ENCODE peak calls at places on chromosomes 5 and 9, in nine cellular contexts. One of them, this sample, is unnamed.

GRCh38 chr5:74145904-74146303 is 494.6 kb downstream of the ENC1 start:
- DNase-seq in GM04504: no peak
- DNase-seq in choroid plexus epithelial cell: no peak
- DNase-seq in NAMALWA: no peak
- DNase-seq in KG1: no peak
- DNase-seq in uterus: no peak
- DNase-seq in WERI-Rb-1: no peak
- DNase-seq in CD4-positive, alpha-beta T cell: no peak
- DNase-seq in NCI-H524: no peak
- DNase-seq in this sample: no peak

GRCh38 chr9:7910426-7911015 is 110.9 kb upstream of the DMAC1 start:
- DNase-seq in GM04504: no peak
- DNase-seq in choroid plexus epithelial cell: no peak
- DNase-seq in NAMALWA: no peak
- DNase-seq in KG1: no peak
- DNase-seq in uterus: no peak
- DNase-seq in WERI-Rb-1: no peak
- DNase-seq in CD4-positive, alpha-beta T cell: no peak
- DNase-seq in NCI-H524: no peak
- DNase-seq in this sample: no peak

GRCh38 chr9:88995627-88996026 is 4.4 kb downstream of the S1PR3 start:
- DNase-seq in GM04504: no peak
- DNase-seq in choroid plexus epithelial cell: no peak
- DNase-seq in NAMALWA: no peak
- DNase-seq in KG1: no peak
- DNase-seq in uterus: no peak
- DNase-seq in WERI-Rb-1: no peak
- DNase-seq in CD4-positive, alpha-beta T cell: no peak
- DNase-seq in NCI-H524: no peak
- DNase-seq in this sample: no peak

GRCh38 chr9:96478829-96479371 is 28.9 kb downstream of the HABP4 start:
- DNase-seq in GM04504: no peak
- DNase-seq in choroid plexus epithelial cell: no peak
- DNase-seq in NAMALWA: peak; percentile 28
- DNase-seq in KG1: no peak
- DNase-seq in uterus: no peak
- DNase-seq in WERI-Rb-1: no peak
- DNase-seq in CD4-positive, alpha-beta T cell: no peak
- DNase-seq in NCI-H524: no peak
- DNase-seq in this sample: no peak

GRCh38 chr5:135190345-135191083 is 156.5 kb upstream of the PITX1 start:
- DNase-seq in GM04504: no peak
- DNase-seq in choroid plexus epithelial cell: no peak
- DNase-seq in NAMALWA: no peak
- DNase-seq in KG1: no peak
- DNase-seq in uterus: no peak
- DNase-seq in WERI-Rb-1: peak; percentile 53
- DNase-seq in CD4-positive, alpha-beta T cell: no peak
- DNase-seq in NCI-H524: no peak
- DNase-seq in this sample: no peak

GRCh38 chr5:119470105-119470763 is 17.9 kb downstream of the HSD17B4 start:
- DNase-seq in GM04504: no peak
- DNase-seq in choroid plexus epithelial cell: no peak
- DNase-seq in NAMALWA: no peak
- DNase-seq in KG1: no peak
- DNase-seq in uterus: no peak
- DNase-seq in WERI-Rb-1: no peak
- DNase-seq in CD4-positive, alpha-beta T cell: no peak
- DNase-seq in NCI-H524: no peak
- DNase-seq in this sample: no peak

GRCh38 chr9:134709512-134710270 is 68.1 kb downstream of the COL5A1 start:
- DNase-seq in GM04504: no peak
- DNase-seq in choroid plexus epithelial cell: peak; percentile 43
- DNase-seq in NAMALWA: no peak
- DNase-seq in KG1: no peak
- DNase-seq in uterus: peak; percentile 80
- DNase-seq in WERI-Rb-1: no peak
- DNase-seq in CD4-positive, alpha-beta T cell: no peak
- DNase-seq in NCI-H524: no peak
- DNase-seq in this sample: no peak

GRCh38 chr5:77498952-77499351 is 6.8 kb upstream of the WDR41 start:
- DNase-seq in GM04504: no peak
- DNase-seq in choroid plexus epithelial cell: no peak
- DNase-seq in NAMALWA: no peak
- DNase-seq in KG1: no peak
- DNase-seq in uterus: no peak
- DNase-seq in WERI-Rb-1: no peak
- DNase-seq in CD4-positive, alpha-beta T cell: no peak
- DNase-seq in NCI-H524: no peak
- DNase-seq in this sample: no peak

GRCh38 chr9:70113403-70114022 is 69.9 kb downstream of the MAMDC2 start:
- DNase-seq in GM04504: no peak
- DNase-seq in choroid plexus epithelial cell: peak; percentile 86
- DNase-seq in NAMALWA: peak; percentile 61
- DNase-seq in KG1: peak; percentile 6
- DNase-seq in uterus: peak; percentile 62
- DNase-seq in WERI-Rb-1: peak; percentile 78
- DNase-seq in CD4-positive, alpha-beta T cell: peak; percentile 4
- DNase-seq in NCI-H524: peak; percentile 18
- DNase-seq in this sample: peak; percentile 18

GRCh38 chr5:53200309-53200708 is 90.8 kb upstream of the MOCS2 start:
- DNase-seq in GM04504: no peak
- DNase-seq in choroid plexus epithelial cell: peak; percentile 18
- DNase-seq in NAMALWA: peak; percentile 88
- DNase-seq in KG1: no peak
- DNase-seq in uterus: no peak
- DNase-seq in WERI-Rb-1: no peak
- DNase-seq in CD4-positive, alpha-beta T cell: no peak
- DNase-seq in NCI-H524: no peak
- DNase-seq in this sample: no peak

GRCh38 chr9:129489838-129490582 is 130.9 kb downstream of the C9orf50 start:
- DNase-seq in GM04504: no peak
- DNase-seq in choroid plexus epithelial cell: peak; percentile 44
- DNase-seq in NAMALWA: no peak
- DNase-seq in KG1: no peak
- DNase-seq in uterus: peak; percentile 71
- DNase-seq in WERI-Rb-1: peak; percentile 77
- DNase-seq in CD4-positive, alpha-beta T cell: peak; percentile 61
- DNase-seq in NCI-H524: no peak
- DNase-seq in this sample: no peak

GRCh38 chr5:160787247-160787646 is 64.8 kb downstream of the ATP10B start:
- DNase-seq in GM04504: no peak
- DNase-seq in choroid plexus epithelial cell: no peak
- DNase-seq in NAMALWA: peak; percentile 6
- DNase-seq in KG1: no peak
- DNase-seq in uterus: no peak
- DNase-seq in WERI-Rb-1: peak; percentile 12
- DNase-seq in CD4-positive, alpha-beta T cell: no peak
- DNase-seq in NCI-H524: peak; percentile 5
- DNase-seq in this sample: no peak

GRCh38 chr9:78620764-78621163 is 323.8 kb downstream of the PSAT1 start:
- DNase-seq in GM04504: peak; percentile 60
- DNase-seq in choroid plexus epithelial cell: peak; percentile 43
- DNase-seq in NAMALWA: no peak
- DNase-seq in KG1: no peak
- DNase-seq in uterus: no peak
- DNase-seq in WERI-Rb-1: no peak
- DNase-seq in CD4-positive, alpha-beta T cell: no peak
- DNase-seq in NCI-H524: no peak
- DNase-seq in this sample: no peak

GRCh38 chr5:39198080-39198479 is 21.3 kb downstream of the FYB1 start:
- DNase-seq in GM04504: no peak
- DNase-seq in choroid plexus epithelial cell: peak; percentile 83
- DNase-seq in NAMALWA: no peak
- DNase-seq in KG1: no peak
- DNase-seq in uterus: no peak
- DNase-seq in WERI-Rb-1: no peak
- DNase-seq in CD4-positive, alpha-beta T cell: no peak
- DNase-seq in NCI-H524: no peak
- DNase-seq in this sample: no peak

GRCh38 chr5:152303841-152304240 is 101.2 kb downstream of the NMUR2 start:
- DNase-seq in GM04504: no peak
- DNase-seq in choroid plexus epithelial cell: no peak
- DNase-seq in NAMALWA: no peak
- DNase-seq in KG1: no peak
- DNase-seq in uterus: no peak
- DNase-seq in WERI-Rb-1: no peak
- DNase-seq in CD4-positive, alpha-beta T cell: no peak
- DNase-seq in NCI-H524: no peak
- DNase-seq in this sample: no peak

GRCh38 chr5:35826561-35826960 is 30.1 kb upstream of the IL7R start:
- DNase-seq in GM04504: no peak
- DNase-seq in choroid plexus epithelial cell: no peak
- DNase-seq in NAMALWA: no peak
- DNase-seq in KG1: no peak
- DNase-seq in uterus: no peak
- DNase-seq in WERI-Rb-1: no peak
- DNase-seq in CD4-positive, alpha-beta T cell: no peak
- DNase-seq in NCI-H524: no peak
- DNase-seq in this sample: no peak

GRCh38 chr9:34689512-34689911 is 1.6 kb downstream of the CCL19 start:
- DNase-seq in GM04504: no peak
- DNase-seq in choroid plexus epithelial cell: no peak
- DNase-seq in NAMALWA: no peak
- DNase-seq in KG1: no peak
- DNase-seq in uterus: no peak
- DNase-seq in WERI-Rb-1: no peak
- DNase-seq in CD4-positive, alpha-beta T cell: no peak
- DNase-seq in NCI-H524: no peak
- DNase-seq in this sample: no peak

GRCh38 chr5:122721127-122721526 is 53.8 kb upstream of the SNX2 start:
- DNase-seq in GM04504: no peak
- DNase-seq in choroid plexus epithelial cell: no peak
- DNase-seq in NAMALWA: no peak
- DNase-seq in KG1: no peak
- DNase-seq in uterus: no peak
- DNase-seq in WERI-Rb-1: no peak
- DNase-seq in CD4-positive, alpha-beta T cell: no peak
- DNase-seq in NCI-H524: no peak
- DNase-seq in this sample: no peak

GRCh38 chr9:98658965-98659364 is 49.8 kb downstream of the GABBR2 start:
- DNase-seq in GM04504: peak; percentile 33
- DNase-seq in choroid plexus epithelial cell: peak; percentile 28
- DNase-seq in NAMALWA: no peak
- DNase-seq in KG1: no peak
- DNase-seq in uterus: no peak
- DNase-seq in WERI-Rb-1: no peak
- DNase-seq in CD4-positive, alpha-beta T cell: no peak
- DNase-seq in NCI-H524: no peak
- DNase-seq in this sample: no peak

GRCh38 chr9:36141288-36141687 is 4.8 kb downstream of the GLIPR2 start:
- DNase-seq in GM04504: no peak
- DNase-seq in choroid plexus epithelial cell: peak; percentile 39
- DNase-seq in NAMALWA: no peak
- DNase-seq in KG1: no peak
- DNase-seq in uterus: peak; percentile 62
- DNase-seq in WERI-Rb-1: no peak
- DNase-seq in CD4-positive, alpha-beta T cell: no peak
- DNase-seq in NCI-H524: no peak
- DNase-seq in this sample: no peak

GRCh38 chr5:147805030-147805454 is 22.5 kb upstream of the JAKMIP2 start:
- DNase-seq in GM04504: no peak
- DNase-seq in choroid plexus epithelial cell: no peak
- DNase-seq in NAMALWA: peak; percentile 48
- DNase-seq in KG1: peak; percentile 61
- DNase-seq in uterus: no peak
- DNase-seq in WERI-Rb-1: no peak
- DNase-seq in CD4-positive, alpha-beta T cell: no peak
- DNase-seq in NCI-H524: no peak
- DNase-seq in this sample: peak; percentile 61

GRCh38 chr9:72858089-72858912 is 94.6 kb downstream of the ALDH1A1 start:
- DNase-seq in GM04504: no peak
- DNase-seq in choroid plexus epithelial cell: peak; percentile 12
- DNase-seq in NAMALWA: no peak
- DNase-seq in KG1: no peak
- DNase-seq in uterus: no peak
- DNase-seq in WERI-Rb-1: no peak
- DNase-seq in CD4-positive, alpha-beta T cell: no peak
- DNase-seq in NCI-H524: no peak
- DNase-seq in this sample: no peak

GRCh38 chr9:133063500-133064231 is 1.9 kb downstream of the CEL start:
- DNase-seq in GM04504: no peak
- DNase-seq in choroid plexus epithelial cell: no peak
- DNase-seq in NAMALWA: no peak
- DNase-seq in KG1: no peak
- DNase-seq in uterus: no peak
- DNase-seq in WERI-Rb-1: no peak
- DNase-seq in CD4-positive, alpha-beta T cell: no peak
- DNase-seq in NCI-H524: no peak
- DNase-seq in this sample: no peak